ENCODE peak calls at places on chromosomes 7 and 10, in six cellular contexts. One of them, this sample, is unnamed.

GRCh38 chr10:3330687-3331086 is 158.1 kb upstream of the PITRM1 start:
- DNase-seq in NCI-H446 treated with DMSO at 0.1 percent for 48 hours: no peak
- DNase-seq in NAMALWA: no peak
- DNase-seq in NCI-H1092: no peak
- DNase-seq in anterior cingulate cortex: no peak
- DNase-seq in AG09309: peak
- DNase-seq in this sample: no peak

GRCh38 chr7:40680657-40681056 is 545.9 kb downstream of the SUGCT start:
- DNase-seq in NCI-H446 treated with DMSO at 0.1 percent for 48 hours: no peak
- DNase-seq in NAMALWA: peak
- DNase-seq in NCI-H1092: no peak
- DNase-seq in anterior cingulate cortex: no peak
- DNase-seq in AG09309: no peak
- DNase-seq in this sample: no peak

GRCh38 chr7:41148521-41148951 is 554.4 kb downstream of the INHBA start:
- DNase-seq in NCI-H446 treated with DMSO at 0.1 percent for 48 hours: no peak
- DNase-seq in NAMALWA: no peak
- DNase-seq in NCI-H1092: no peak
- DNase-seq in anterior cingulate cortex: no peak
- DNase-seq in AG09309: peak
- DNase-seq in this sample: peak

GRCh38 chr7:137992738-137993394 is 9.0 kb downstream of the CREB3L2 start:
- DNase-seq in NCI-H446 treated with DMSO at 0.1 percent for 48 hours: peak
- DNase-seq in NAMALWA: no peak
- DNase-seq in NCI-H1092: no peak
- DNase-seq in anterior cingulate cortex: no peak
- DNase-seq in AG09309: peak
- DNase-seq in this sample: peak

GRCh38 chr7:151013728-151014497 is 10.4 kb downstream of the ATG9B start:
- DNase-seq in NCI-H446 treated with DMSO at 0.1 percent for 48 hours: no peak
- DNase-seq in NAMALWA: no peak
- DNase-seq in NCI-H1092: peak
- DNase-seq in anterior cingulate cortex: peak
- DNase-seq in AG09309: no peak
- DNase-seq in this sample: peak

GRCh38 chr7:26081627-26082026 is 70.4 kb upstream of the NFE2L3 start:
- DNase-seq in NCI-H446 treated with DMSO at 0.1 percent for 48 hours: no peak
- DNase-seq in NAMALWA: no peak
- DNase-seq in NCI-H1092: no peak
- DNase-seq in anterior cingulate cortex: no peak
- DNase-seq in AG09309: no peak
- DNase-seq in this sample: no peak

GRCh38 chr10:2938869-2939268 is 128.5 kb upstream of the PFKP start:
- DNase-seq in NCI-H446 treated with DMSO at 0.1 percent for 48 hours: no peak
- DNase-seq in NAMALWA: peak
- DNase-seq in NCI-H1092: no peak
- DNase-seq in anterior cingulate cortex: no peak
- DNase-seq in AG09309: peak
- DNase-seq in this sample: no peak

GRCh38 chr7:29319719-29320521 is 125.3 kb downstream of the CHN2 start:
- DNase-seq in NCI-H446 treated with DMSO at 0.1 percent for 48 hours: no peak
- DNase-seq in NAMALWA: peak
- DNase-seq in NCI-H1092: no peak
- DNase-seq in anterior cingulate cortex: peak
- DNase-seq in AG09309: no peak
- DNase-seq in this sample: no peak

GRCh38 chr10:89278034-89278535 is 23.8 kb upstream of the IFIT2 start:
- DNase-seq in NCI-H446 treated with DMSO at 0.1 percent for 48 hours: no peak
- DNase-seq in NAMALWA: no peak
- DNase-seq in NCI-H1092: no peak
- DNase-seq in anterior cingulate cortex: peak
- DNase-seq in AG09309: peak
- DNase-seq in this sample: peak

GRCh38 chr7:28360739-28361138 is 51.6 kb upstream of the CREB5 start:
- DNase-seq in NCI-H446 treated with DMSO at 0.1 percent for 48 hours: no peak
- DNase-seq in NAMALWA: peak
- DNase-seq in NCI-H1092: no peak
- DNase-seq in anterior cingulate cortex: no peak
- DNase-seq in AG09309: no peak
- DNase-seq in this sample: no peak

GRCh38 chr7:102993532-102994029 is 80.8 kb downstream of the LRRC17 start:
- DNase-seq in NCI-H446 treated with DMSO at 0.1 percent for 48 hours: peak
- DNase-seq in NAMALWA: no peak
- DNase-seq in NCI-H1092: no peak
- DNase-seq in anterior cingulate cortex: no peak
- DNase-seq in AG09309: peak
- DNase-seq in this sample: peak

GRCh38 chr10:112875474-112876267 is 74.4 kb upstream of the TCF7L2 start:
- DNase-seq in NCI-H446 treated with DMSO at 0.1 percent for 48 hours: no peak
- DNase-seq in NAMALWA: no peak
- DNase-seq in NCI-H1092: no peak
- DNase-seq in anterior cingulate cortex: no peak
- DNase-seq in AG09309: peak
- DNase-seq in this sample: peak

GRCh38 chr7:129452589-129453231 is 18.5 kb downstream of the STRIP2 start:
- DNase-seq in NCI-H446 treated with DMSO at 0.1 percent for 48 hours: no peak
- DNase-seq in NAMALWA: no peak
- DNase-seq in NCI-H1092: no peak
- DNase-seq in anterior cingulate cortex: no peak
- DNase-seq in AG09309: no peak
- DNase-seq in this sample: no peak

GRCh38 chr7:99409814-99410213 is 1.0 kb downstream of the BUD31 start:
- DNase-seq in NCI-H446 treated with DMSO at 0.1 percent for 48 hours: no peak
- DNase-seq in NAMALWA: peak
- DNase-seq in NCI-H1092: no peak
- DNase-seq in anterior cingulate cortex: no peak
- DNase-seq in AG09309: no peak
- DNase-seq in this sample: no peak

GRCh38 chr7:157080111-157080730 is 58.5 kb upstream of the UBE3C start:
- DNase-seq in NCI-H446 treated with DMSO at 0.1 percent for 48 hours: no peak
- DNase-seq in NAMALWA: no peak
- DNase-seq in NCI-H1092: no peak
- DNase-seq in anterior cingulate cortex: no peak
- DNase-seq in AG09309: no peak
- DNase-seq in this sample: no peak

GRCh38 chr10:35852721-35853120 is 210.6 kb upstream of the FZD8 start:
- DNase-seq in NCI-H446 treated with DMSO at 0.1 percent for 48 hours: no peak
- DNase-seq in NAMALWA: no peak
- DNase-seq in NCI-H1092: no peak
- DNase-seq in anterior cingulate cortex: no peak
- DNase-seq in AG09309: no peak
- DNase-seq in this sample: no peak

GRCh38 chr7:143372070-143372469 is 9.1 kb upstream of the ZYX start:
- DNase-seq in NCI-H446 treated with DMSO at 0.1 percent for 48 hours: no peak
- DNase-seq in NAMALWA: peak
- DNase-seq in NCI-H1092: no peak
- DNase-seq in anterior cingulate cortex: peak
- DNase-seq in AG09309: no peak
- DNase-seq in this sample: no peak

GRCh38 chr10:13759167-13759566 is 172.4 kb downstream of the PRPF18 start:
- DNase-seq in NCI-H446 treated with DMSO at 0.1 percent for 48 hours: no peak
- DNase-seq in NAMALWA: no peak
- DNase-seq in NCI-H1092: no peak
- DNase-seq in anterior cingulate cortex: no peak
- DNase-seq in AG09309: no peak
- DNase-seq in this sample: no peak

GRCh38 chr7:152336754-152337368 is 98.9 kb downstream of the KMT2C start:
- DNase-seq in NCI-H446 treated with DMSO at 0.1 percent for 48 hours: no peak
- DNase-seq in NAMALWA: peak
- DNase-seq in NCI-H1092: peak
- DNase-seq in anterior cingulate cortex: peak
- DNase-seq in AG09309: no peak
- DNase-seq in this sample: no peak

GRCh38 chr7:33893377-33893776 is 12.0 kb upstream of the BMPER start:
- DNase-seq in NCI-H446 treated with DMSO at 0.1 percent for 48 hours: peak
- DNase-seq in NAMALWA: no peak
- DNase-seq in NCI-H1092: no peak
- DNase-seq in anterior cingulate cortex: no peak
- DNase-seq in AG09309: no peak
- DNase-seq in this sample: no peak

GRCh38 chr7:133484135-133484534 is 231.3 kb downstream of the EXOC4 start:
- DNase-seq in NCI-H446 treated with DMSO at 0.1 percent for 48 hours: no peak
- DNase-seq in NAMALWA: peak
- DNase-seq in NCI-H1092: no peak
- DNase-seq in anterior cingulate cortex: no peak
- DNase-seq in AG09309: no peak
- DNase-seq in this sample: no peak

GRCh38 chr7:126979722-126980121 is 273.0 kb downstream of the GRM8 start:
- DNase-seq in NCI-H446 treated with DMSO at 0.1 percent for 48 hours: no peak
- DNase-seq in NAMALWA: no peak
- DNase-seq in NCI-H1092: no peak
- DNase-seq in anterior cingulate cortex: no peak
- DNase-seq in AG09309: no peak
- DNase-seq in this sample: no peak

GRCh38 chr10:391304-391703 is 256.0 kb downstream of the ZMYND11 start:
- DNase-seq in NCI-H446 treated with DMSO at 0.1 percent for 48 hours: no peak
- DNase-seq in NAMALWA: no peak
- DNase-seq in NCI-H1092: no peak
- DNase-seq in anterior cingulate cortex: no peak
- DNase-seq in AG09309: no peak
- DNase-seq in this sample: no peak

GRCh38 chr10:6009159-6009558 is 31.8 kb upstream of the IL15RA start:
- DNase-seq in NCI-H446 treated with DMSO at 0.1 percent for 48 hours: no peak
- DNase-seq in NAMALWA: no peak
- DNase-seq in NCI-H1092: no peak
- DNase-seq in anterior cingulate cortex: no peak
- DNase-seq in AG09309: peak
- DNase-seq in this sample: no peak

GRCh38 chr7:107559864-107560263 is 3.9 kb downstream of the COG5 start:
- DNase-seq in NCI-H446 treated with DMSO at 0.1 percent for 48 hours: no peak
- DNase-seq in NAMALWA: no peak
- DNase-seq in NCI-H1092: no peak
- DNase-seq in anterior cingulate cortex: no peak
- DNase-seq in AG09309: no peak
- DNase-seq in this sample: peak

GRCh38 chr10:66455304-66455703 is 470.5 kb upstream of the LRRTM3 start:
- DNase-seq in NCI-H446 treated with DMSO at 0.1 percent for 48 hours: no peak
- DNase-seq in NAMALWA: peak
- DNase-seq in NCI-H1092: no peak
- DNase-seq in anterior cingulate cortex: no peak
- DNase-seq in AG09309: no peak
- DNase-seq in this sample: no peak

GRCh38 chr7:116770941-116771340 is 91.4 kb upstream of the CAPZA2 start:
- DNase-seq in NCI-H446 treated with DMSO at 0.1 percent for 48 hours: no peak
- DNase-seq in NAMALWA: no peak
- DNase-seq in NCI-H1092: no peak
- DNase-seq in anterior cingulate cortex: no peak
- DNase-seq in AG09309: no peak
- DNase-seq in this sample: no peak

GRCh38 chr7:157017149-157017548 is 6.7 kb upstream of the MNX1 start:
- DNase-seq in NCI-H446 treated with DMSO at 0.1 percent for 48 hours: no peak
- DNase-seq in NAMALWA: no peak
- DNase-seq in NCI-H1092: no peak
- DNase-seq in anterior cingulate cortex: no peak
- DNase-seq in AG09309: no peak
- DNase-seq in this sample: no peak

GRCh38 chr10:100569687-100570517 is 34.2 kb downstream of the HIF1AN start:
- DNase-seq in NCI-H446 treated with DMSO at 0.1 percent for 48 hours: no peak
- DNase-seq in NAMALWA: no peak
- DNase-seq in NCI-H1092: no peak
- DNase-seq in anterior cingulate cortex: no peak
- DNase-seq in AG09309: no peak
- DNase-seq in this sample: no peak

GRCh38 chr7:56063500-56063881 is 595 bp upstream of the SUMF2 start:
- DNase-seq in NCI-H446 treated with DMSO at 0.1 percent for 48 hours: no peak
- DNase-seq in NAMALWA: no peak
- DNase-seq in NCI-H1092: no peak
- DNase-seq in anterior cingulate cortex: no peak
- DNase-seq in AG09309: no peak
- DNase-seq in this sample: no peak

GRCh38 chr10:35331894-35332640 is 4.2 kb upstream of the CCNY start:
- DNase-seq in NCI-H446 treated with DMSO at 0.1 percent for 48 hours: no peak
- DNase-seq in NAMALWA: no peak
- DNase-seq in NCI-H1092: no peak
- DNase-seq in anterior cingulate cortex: no peak
- DNase-seq in AG09309: peak
- DNase-seq in this sample: peak

GRCh38 chr7:129781128-129781855 is 169.8 kb downstream of the NRF1 start:
- DNase-seq in NCI-H446 treated with DMSO at 0.1 percent for 48 hours: no peak
- DNase-seq in NAMALWA: peak
- DNase-seq in NCI-H1092: peak
- DNase-seq in anterior cingulate cortex: no peak
- DNase-seq in AG09309: no peak
- DNase-seq in this sample: no peak

GRCh38 chr10:83764681-83765080 is 374.6 kb upstream of the GHITM start:
- DNase-seq in NCI-H446 treated with DMSO at 0.1 percent for 48 hours: no peak
- DNase-seq in NAMALWA: no peak
- DNase-seq in NCI-H1092: no peak
- DNase-seq in anterior cingulate cortex: no peak
- DNase-seq in AG09309: peak
- DNase-seq in this sample: no peak